ENCODE peak calls at places on chromosomes 16 and 17, in four cellular contexts. K is ureter; M is activated naive CD8-positive, alpha-beta T cell treated with anti-CD3 and anti-CD28 coated beads for 36 hours; P is MCF 10A. G is an unnamed sample.

GRCh38 chr16:57834936-57835335 is 32.6 kb upstream of the KIFC3 start:
- DNase-seq in K (no peak), P (peak), M (no peak), G (no peak)

GRCh38 chr16:5850632-5851175 is 753.1 kb upstream of the EEF2KMT start:
- DNase-seq in K (no peak), M (no peak), P (no peak), G (no peak)

GRCh38 chr17:35618628-35619027 is 31.5 kb downstream of the AP2B1 start:
- DNase-seq in P (no peak), M (no peak), K (no peak), G (no peak)

GRCh38 chr17:33950061-33950460 is 305.0 kb upstream of the CCL2 start:
- DNase-seq in K (no peak), M (no peak), P (no peak), G (no peak)

GRCh38 chr17:74642556-74642955 is 19.0 kb upstream of the CD300E start:
- DNase-seq in P (no peak), K (no peak), M (no peak), G (no peak)

GRCh38 chr16:68291227-68291626 is 19.5 kb downstream of the SLC7A6OS start:
- DNase-seq in K (no peak), M (no peak), P (no peak), G (no peak)

GRCh38 chr17:75864448-75864871 is 9.3 kb upstream of the WBP2 start:
- DNase-seq in P (no peak), M (peak), K (peak), G (peak)

GRCh38 chr16:88009566-88010342 is 58.5 kb downstream of the BANP start:
- DNase-seq in M (no peak), K (no peak), P (no peak), G (no peak)

GRCh38 chr17:44334315-44335181 is 9.9 kb upstream of the SLC25A39 start:
- DNase-seq in P (no peak), M (no peak), K (no peak), G (no peak)

GRCh38 chr16:27174007-27174406 is 29.3 kb upstream of the KDM8 start:
- DNase-seq in K (no peak), M (peak), P (no peak), G (no peak)

GRCh38 chr17:78661092-78661770 is 84.0 kb upstream of the DNAH17 start:
- DNase-seq in P (peak), K (no peak), M (no peak), G (no peak)

GRCh38 chr16:87236516-87237115 is 80.6 kb downstream of the C16orf95 start:
- DNase-seq in M (no peak), P (no peak), K (no peak), G (no peak)

GRCh38 chr17:59840329-59840907 is 52.3 kb downstream of the TUBD1 start:
- DNase-seq in K (no peak), P (peak), M (no peak), G (no peak)

GRCh38 chr17:77465358-77466041 is 324.7 kb downstream of the SEC14L1 start:
- DNase-seq in K (peak), P (no peak), M (peak), G (no peak)

GRCh38 chr16:66996983-66997358 is 8.6 kb downstream of the CES4A start:
- DNase-seq in M (no peak), K (no peak), P (no peak), G (no peak)

G was measured in coronary artery.